ENCODE peak calls at places on chromosomes 5 and 9, in nine cellular contexts. One of them, this sample, is unnamed. For H3K36me3, the result is how much of the 10 kb centered on the place peaks cover.

GRCh38 chr5:138275379-138275782 is 960 bp upstream of the GFRA3 start:
- DNase-seq in CD8-positive, alpha-beta memory T cell: no peak
- DNase-seq in CD8-positive, alpha-beta T cell: no peak
- DNase-seq in psoas muscle: no peak
- DNase-seq in breast epithelium: no peak
- DNase-seq in transverse colon: no peak
- DNase-seq in HepG2: peak
- DNase-seq in neuronal stem cell: no peak
- DNase-seq in uterus: no peak
- DNase-seq in this sample: no peak

GRCh38 chr5:80481019-80481893 is 6.6 kb upstream of the FAM151B start:
- DNase-seq in uterus: no peak
- DNase-seq in psoas muscle: no peak
- DNase-seq in transverse colon: peak
- DNase-seq in CD8-positive, alpha-beta T cell: peak
- DNase-seq in CD8-positive, alpha-beta memory T cell: no peak
- DNase-seq in HepG2: peak
- DNase-seq in neuronal stem cell: no peak
- DNase-seq in breast epithelium: no peak
- DNase-seq in this sample: no peak

GRCh38 chr5:90909945-90910344 is 351.3 kb downstream of the ADGRV1 start:
- DNase-seq in CD8-positive, alpha-beta T cell: no peak
- DNase-seq in transverse colon: no peak
- DNase-seq in CD8-positive, alpha-beta memory T cell: no peak
- DNase-seq in uterus: no peak
- DNase-seq in psoas muscle: no peak
- DNase-seq in HepG2: no peak
- DNase-seq in breast epithelium: no peak
- DNase-seq in neuronal stem cell: no peak
- DNase-seq in this sample: no peak

GRCh38 chr5:143889986-143890385 is 78.0 kb downstream of the HMHB1 start:
- DNase-seq in uterus: no peak
- DNase-seq in psoas muscle: no peak
- DNase-seq in neuronal stem cell: no peak
- DNase-seq in HepG2: no peak
- DNase-seq in transverse colon: no peak
- DNase-seq in CD8-positive, alpha-beta memory T cell: no peak
- DNase-seq in breast epithelium: no peak
- DNase-seq in CD8-positive, alpha-beta T cell: no peak
- DNase-seq in this sample: no peak

GRCh38 chr5:57499262-57500050 is 16.8 kb upstream of the ACTBL2 start:
- DNase-seq in neuronal stem cell: peak
- DNase-seq in CD8-positive, alpha-beta memory T cell: no peak
- DNase-seq in psoas muscle: no peak
- DNase-seq in CD8-positive, alpha-beta T cell: no peak
- DNase-seq in transverse colon: no peak
- DNase-seq in breast epithelium: no peak
- DNase-seq in uterus: no peak
- DNase-seq in HepG2: peak
- DNase-seq in this sample: peak

GRCh38 chr5:91128604-91129003 is 254.5 kb downstream of the ARRDC3 start:
- DNase-seq in breast epithelium: no peak
- DNase-seq in transverse colon: no peak
- DNase-seq in CD8-positive, alpha-beta memory T cell: no peak
- DNase-seq in HepG2: no peak
- DNase-seq in CD8-positive, alpha-beta T cell: no peak
- DNase-seq in neuronal stem cell: no peak
- DNase-seq in uterus: no peak
- DNase-seq in psoas muscle: no peak
- DNase-seq in this sample: no peak

GRCh38 chr5:150625831-150626746 is 14.4 kb upstream of the SYNPO start:
- DNase-seq in CD8-positive, alpha-beta T cell: no peak
- DNase-seq in transverse colon: no peak
- DNase-seq in psoas muscle: no peak
- DNase-seq in neuronal stem cell: no peak
- DNase-seq in CD8-positive, alpha-beta memory T cell: no peak
- DNase-seq in HepG2: no peak
- DNase-seq in breast epithelium: no peak
- DNase-seq in uterus: no peak
- DNase-seq in this sample: no peak

GRCh38 chr5:137833463-137833862 is 34.2 kb upstream of the MYOT start:
- DNase-seq in psoas muscle: no peak
- DNase-seq in transverse colon: no peak
- DNase-seq in neuronal stem cell: no peak
- DNase-seq in breast epithelium: no peak
- DNase-seq in CD8-positive, alpha-beta T cell: no peak
- DNase-seq in uterus: peak
- DNase-seq in HepG2: peak
- DNase-seq in CD8-positive, alpha-beta memory T cell: no peak
- DNase-seq in this sample: no peak

GRCh38 chr5:140324041-140324833 is 21.3 kb upstream of the PFDN1 start:
- DNase-seq in neuronal stem cell: no peak
- DNase-seq in breast epithelium: no peak
- DNase-seq in uterus: no peak
- DNase-seq in psoas muscle: no peak
- DNase-seq in transverse colon: no peak
- DNase-seq in HepG2: peak
- DNase-seq in CD8-positive, alpha-beta T cell: no peak
- DNase-seq in CD8-positive, alpha-beta memory T cell: no peak
- DNase-seq in this sample: no peak

GRCh38 chr5:101897914-101898313 is 398.2 kb downstream of the SLCO4C1 start:
- DNase-seq in uterus: no peak
- DNase-seq in CD8-positive, alpha-beta T cell: no peak
- DNase-seq in breast epithelium: no peak
- DNase-seq in neuronal stem cell: no peak
- DNase-seq in HepG2: no peak
- DNase-seq in transverse colon: no peak
- DNase-seq in psoas muscle: no peak
- DNase-seq in CD8-positive, alpha-beta memory T cell: no peak
- DNase-seq in this sample: no peak

GRCh38 chr5:13378073-13378472 is 566.4 kb downstream of the DNAH5 start:
- DNase-seq in psoas muscle: no peak
- DNase-seq in CD8-positive, alpha-beta memory T cell: no peak
- DNase-seq in uterus: no peak
- DNase-seq in transverse colon: no peak
- DNase-seq in neuronal stem cell: no peak
- DNase-seq in HepG2: no peak
- DNase-seq in CD8-positive, alpha-beta T cell: no peak
- DNase-seq in breast epithelium: no peak
- DNase-seq in this sample: no peak

GRCh38 chr9:87011551-87011950 is 64.2 kb upstream of the GAS1 start:
- DNase-seq in CD8-positive, alpha-beta T cell: no peak
- DNase-seq in CD8-positive, alpha-beta memory T cell: no peak
- DNase-seq in psoas muscle: no peak
- DNase-seq in transverse colon: no peak
- DNase-seq in neuronal stem cell: no peak
- DNase-seq in breast epithelium: no peak
- DNase-seq in uterus: no peak
- DNase-seq in HepG2: no peak
- DNase-seq in this sample: no peak

GRCh38 chr5:122073023-122073422 is 5.0 kb downstream of the LOX start:
- DNase-seq in transverse colon: no peak
- DNase-seq in HepG2: no peak
- DNase-seq in CD8-positive, alpha-beta memory T cell: no peak
- DNase-seq in neuronal stem cell: no peak
- DNase-seq in psoas muscle: no peak
- DNase-seq in CD8-positive, alpha-beta T cell: no peak
- DNase-seq in uterus: no peak
- DNase-seq in breast epithelium: no peak
- DNase-seq in this sample: no peak

GRCh38 chr9:94851467-94851866 is 125.0 kb downstream of the AOPEP start:
- DNase-seq in psoas muscle: no peak
- DNase-seq in neuronal stem cell: no peak
- DNase-seq in CD8-positive, alpha-beta T cell: no peak
- DNase-seq in HepG2: no peak
- DNase-seq in transverse colon: no peak
- DNase-seq in breast epithelium: no peak
- DNase-seq in uterus: no peak
- DNase-seq in CD8-positive, alpha-beta memory T cell: no peak
- DNase-seq in this sample: no peak

GRCh38 chr9:121767176-121767769 is 115.8 kb downstream of the DAB2IP start:
- DNase-seq in psoas muscle: no peak
- DNase-seq in HepG2: no peak
- DNase-seq in uterus: no peak
- DNase-seq in CD8-positive, alpha-beta memory T cell: no peak
- DNase-seq in transverse colon: no peak
- DNase-seq in CD8-positive, alpha-beta T cell: no peak
- DNase-seq in neuronal stem cell: no peak
- DNase-seq in breast epithelium: no peak
- DNase-seq in this sample: no peak

GRCh38 chr5:149677721-149678120 is 52.4 kb upstream of the PPARGC1B start:
- DNase-seq in CD8-positive, alpha-beta memory T cell: no peak
- DNase-seq in CD8-positive, alpha-beta T cell: no peak
- DNase-seq in transverse colon: peak
- DNase-seq in HepG2: no peak
- DNase-seq in uterus: no peak
- DNase-seq in breast epithelium: no peak
- DNase-seq in psoas muscle: peak
- DNase-seq in neuronal stem cell: no peak
- DNase-seq in this sample: no peak

GRCh38 chr9:89553451-89554020 is 51.3 kb upstream of the GADD45G start:
- DNase-seq in breast epithelium: no peak
- DNase-seq in transverse colon: no peak
- DNase-seq in CD8-positive, alpha-beta memory T cell: no peak
- DNase-seq in psoas muscle: no peak
- DNase-seq in neuronal stem cell: no peak
- DNase-seq in CD8-positive, alpha-beta T cell: no peak
- DNase-seq in uterus: no peak
- DNase-seq in HepG2: no peak
- DNase-seq in this sample: no peak
- H3K36me3 ChIP-seq in breast epithelium: under half
- H3K36me3 ChIP-seq in transverse colon: under half
- H3K36me3 ChIP-seq in CD8-positive, alpha-beta memory T cell: under half
- H3K36me3 ChIP-seq in psoas muscle: under half
- H3K36me3 ChIP-seq in neuronal stem cell: under half
- H3K36me3 ChIP-seq in CD8-positive, alpha-beta T cell: under half
- H3K36me3 ChIP-seq in uterus: under half
- H3K36me3 ChIP-seq in HepG2: under half
- H3K36me3 ChIP-seq in this sample: under half

GRCh38 chr9:114169940-114170791 is 14.8 kb downstream of the COL27A1 start:
- DNase-seq in CD8-positive, alpha-beta memory T cell: no peak
- DNase-seq in CD8-positive, alpha-beta T cell: no peak
- DNase-seq in neuronal stem cell: no peak
- DNase-seq in breast epithelium: no peak
- DNase-seq in HepG2: no peak
- DNase-seq in uterus: no peak
- DNase-seq in psoas muscle: no peak
- DNase-seq in transverse colon: no peak
- DNase-seq in this sample: no peak
- H3K27ac ChIP-seq in CD8-positive, alpha-beta memory T cell: no peak
- H3K27ac ChIP-seq in CD8-positive, alpha-beta T cell: no peak
- H3K27ac ChIP-seq in neuronal stem cell: no peak
- H3K27ac ChIP-seq in breast epithelium: no peak
- H3K27ac ChIP-seq in HepG2: peak
- H3K27ac ChIP-seq in uterus: no peak
- H3K27ac ChIP-seq in psoas muscle: no peak
- H3K27ac ChIP-seq in transverse colon: no peak
- H3K27ac ChIP-seq in this sample: no peak

DNA sequence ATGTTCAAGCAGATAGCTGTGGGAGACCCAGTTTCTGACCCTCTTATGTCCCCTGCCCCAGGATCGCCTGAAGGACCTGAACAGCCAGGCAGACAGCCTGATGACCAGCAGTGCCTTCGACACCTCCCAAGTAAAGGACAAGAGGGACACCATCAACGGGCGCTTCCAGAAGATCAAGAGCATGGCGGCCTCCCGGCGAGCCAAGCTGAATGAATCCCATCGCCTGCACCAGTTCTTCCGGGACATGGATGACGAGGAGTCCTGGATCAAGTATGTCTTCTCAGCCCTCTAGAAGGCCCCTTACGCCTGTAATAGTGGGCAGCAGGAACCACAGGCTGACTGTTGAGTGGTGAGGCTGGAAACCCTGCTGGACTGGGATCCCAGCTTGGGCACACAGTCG is 41.1 kb downstream of the DYNC2I2 start:
- DNase-seq in neuronal stem cell: no peak
- DNase-seq in transverse colon: no peak
- DNase-seq in CD8-positive, alpha-beta memory T cell: no peak
- DNase-seq in CD8-positive, alpha-beta T cell: no peak
- DNase-seq in breast epithelium: no peak
- DNase-seq in psoas muscle: no peak
- DNase-seq in uterus: no peak
- DNase-seq in HepG2: no peak
- DNase-seq in this sample: no peak
- H3K36me3 ChIP-seq in neuronal stem cell: half or more
- H3K36me3 ChIP-seq in transverse colon: under half
- H3K36me3 ChIP-seq in CD8-positive, alpha-beta memory T cell: half or more
- H3K36me3 ChIP-seq in CD8-positive, alpha-beta T cell: half or more
- H3K36me3 ChIP-seq in breast epithelium: under half
- H3K36me3 ChIP-seq in psoas muscle: half or more
- H3K36me3 ChIP-seq in uterus: under half
- H3K36me3 ChIP-seq in HepG2: under half
- H3K36me3 ChIP-seq in this sample: half or more

GRCh38 chr9:16519001-16519400 is 351.5 kb downstream of the BNC2 start:
- DNase-seq in CD8-positive, alpha-beta T cell: no peak
- DNase-seq in uterus: no peak
- DNase-seq in psoas muscle: no peak
- DNase-seq in transverse colon: no peak
- DNase-seq in breast epithelium: no peak
- DNase-seq in neuronal stem cell: no peak
- DNase-seq in HepG2: no peak
- DNase-seq in CD8-positive, alpha-beta memory T cell: no peak
- DNase-seq in this sample: no peak

GRCh38 chr9:16514131-16514530 is 356.3 kb downstream of the BNC2 start:
- DNase-seq in uterus: no peak
- DNase-seq in psoas muscle: no peak
- DNase-seq in breast epithelium: no peak
- DNase-seq in CD8-positive, alpha-beta memory T cell: no peak
- DNase-seq in transverse colon: no peak
- DNase-seq in CD8-positive, alpha-beta T cell: no peak
- DNase-seq in HepG2: no peak
- DNase-seq in neuronal stem cell: no peak
- DNase-seq in this sample: no peak

GRCh38 chr9:16516887-16517286 is 353.6 kb downstream of the BNC2 start:
- DNase-seq in CD8-positive, alpha-beta T cell: no peak
- DNase-seq in psoas muscle: no peak
- DNase-seq in uterus: no peak
- DNase-seq in transverse colon: no peak
- DNase-seq in neuronal stem cell: no peak
- DNase-seq in breast epithelium: no peak
- DNase-seq in CD8-positive, alpha-beta memory T cell: no peak
- DNase-seq in HepG2: no peak
- DNase-seq in this sample: no peak

GRCh38 chr9:16515207-16515606 is 355.3 kb downstream of the BNC2 start:
- DNase-seq in uterus: no peak
- DNase-seq in transverse colon: no peak
- DNase-seq in HepG2: no peak
- DNase-seq in neuronal stem cell: peak
- DNase-seq in CD8-positive, alpha-beta T cell: no peak
- DNase-seq in breast epithelium: no peak
- DNase-seq in psoas muscle: no peak
- DNase-seq in CD8-positive, alpha-beta memory T cell: no peak
- DNase-seq in this sample: no peak

DNA sequence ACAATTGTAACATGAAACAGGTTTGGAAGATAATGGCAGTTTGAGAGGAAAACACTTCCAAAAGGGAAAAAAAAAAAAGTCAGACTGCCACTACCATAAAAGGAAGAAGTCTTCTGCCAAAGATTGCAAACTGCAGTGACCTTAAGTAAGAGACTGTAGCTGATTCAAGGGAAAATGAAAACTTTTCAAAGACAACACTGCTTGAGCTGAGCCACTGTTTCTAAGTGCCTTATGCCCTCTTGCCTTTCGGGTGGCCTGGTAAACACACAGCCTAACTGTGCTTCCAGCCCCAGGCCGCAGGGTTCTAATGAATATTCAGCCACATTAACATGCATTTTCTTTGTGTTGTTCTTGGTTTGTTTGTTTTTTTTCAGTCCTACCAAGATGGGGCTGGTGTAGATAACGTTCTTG is 354.6 kb downstream of the BNC2 start:
- DNase-seq in HepG2: no peak
- DNase-seq in transverse colon: no peak
- DNase-seq in CD8-positive, alpha-beta memory T cell: no peak
- DNase-seq in CD8-positive, alpha-beta T cell: no peak
- DNase-seq in neuronal stem cell: no peak
- DNase-seq in uterus: no peak
- DNase-seq in breast epithelium: no peak
- DNase-seq in psoas muscle: no peak
- DNase-seq in this sample: no peak
- H3K27ac ChIP-seq in HepG2: no peak
- H3K27ac ChIP-seq in transverse colon: peak
- H3K27ac ChIP-seq in CD8-positive, alpha-beta memory T cell: no peak
- H3K27ac ChIP-seq in CD8-positive, alpha-beta T cell: no peak
- H3K27ac ChIP-seq in neuronal stem cell: no peak
- H3K27ac ChIP-seq in uterus: peak
- H3K27ac ChIP-seq in breast epithelium: no peak
- H3K27ac ChIP-seq in psoas muscle: no peak
- H3K27ac ChIP-seq in this sample: peak

This sample was measured in heart right ventricle.